ENCODE peak calls at places on chromosome 2, in eight cellular contexts. H is CD8-positive, alpha-beta T cell; B is MCF 10A; Y is GM20000; D is lower lobe of right lung; Z is endothelial cell; R is nephron progenitor cell; L is AG10803. I is an unnamed sample.

GRCh38 chr2:27185331-27186026 is 26.4 kb upstream of the ATRAID start:
- DNase-seq in Y (no peak), B (no peak), R (no peak), H (no peak), D (peak; percentile 72), Z (no peak), L (peak; percentile 94), I (no peak)

GRCh38 chr2:32977228-32977758 is 30.5 kb downstream of the LTBP1 start:
- DNase-seq in Z (no peak), H (no peak), D (no peak), L (no peak), Y (no peak), R (no peak), B (peak; percentile 91), I (peak; percentile 78)

GRCh38 chr2:7961550-7961949 is 720.3 kb upstream of the ID2 start:
- DNase-seq in H (no peak), L (no peak), Y (no peak), R (no peak), Z (no peak), B (no peak), D (no peak), I (no peak)

GRCh38 chr2:158458617-158458920 is 1.8 kb downstream of the PKP4 start:
- DNase-seq in D (no peak), R (no peak), L (no peak), Z (no peak), H (no peak), B (no peak), Y (no peak), I (no peak)

GRCh38 chr2:188527701-188528100 is 236.0 kb downstream of the GULP1 start:
- DNase-seq in D (no peak), Z (no peak), L (peak; percentile 13), Y (no peak), R (no peak), B (no peak), H (no peak), I (no peak)

GRCh38 chr2:236178921-236179652 is 10.9 kb upstream of the GBX2 start:
- DNase-seq in L (no peak), R (no peak), H (no peak), Z (no peak), Y (peak; percentile 40), D (no peak), B (no peak), I (no peak)

GRCh38 chr2:111884592-111884964 is 585 bp upstream of the ANAPC1 start:
- DNase-seq in L (no peak), D (no peak), B (no peak), H (no peak), Z (peak; percentile 18), R (no peak), Y (no peak), I (no peak)

GRCh38 chr2:200761168-200761715 is 50.5 kb upstream of the BZW1 start:
- DNase-seq in D (no peak), Z (no peak), Y (no peak), B (no peak), H (no peak), R (no peak), L (peak; percentile 73), I (no peak)

GRCh38 chr2:157596992-157597681 is 31.5 kb downstream of the ACVR1C start:
- DNase-seq in R (peak; percentile 68), L (peak; percentile 8), B (no peak), D (peak; percentile 57), H (peak; percentile 41), Z (peak; percentile 59), Y (peak; percentile 40), I (peak; percentile 73)

GRCh38 chr2:3108710-3109702 is 268.6 kb downstream of the EIPR1 start:
- DNase-seq in B (no peak), Z (no peak), L (no peak), Y (no peak), D (no peak), H (no peak), R (no peak), I (no peak)

GRCh38 chr2:24123212-24124002 is at the start of the genes FAM228B and PFN4:
- DNase-seq in Z (peak; percentile 65), D (peak; percentile 93), L (peak; percentile 84), R (peak; percentile 83), B (peak; percentile 77), H (peak; percentile 41), Y (peak; percentile 96), I (peak; percentile 86)

GRCh38 chr2:71675296-71675695 is 221.9 kb downstream of the DYSF start:
- DNase-seq in D (peak; percentile 89), R (no peak), B (peak; percentile 59), H (no peak), L (no peak), Z (no peak), Y (no peak), I (peak; percentile 39)

GRCh38 chr2:138071720-138072719 is 107.7 kb downstream of the HNMT start:
- DNase-seq in R (no peak), H (no peak), B (peak; percentile 98), L (no peak), Y (no peak), D (no peak), Z (no peak), I (no peak)

GRCh38 chr2:52258038-52258437 is 1226.1 kb upstream of the NRXN1 start:
- DNase-seq in Z (no peak), Y (no peak), D (no peak), H (no peak), L (no peak), R (no peak), B (no peak), I (no peak)

GRCh38 chr2:128729051-128729450 is 410.4 kb upstream of the HS6ST1 start:
- DNase-seq in R (no peak), L (no peak), H (no peak), B (no peak), Z (no peak), D (no peak), Y (no peak), I (no peak)

GRCh38 chr2:109333414-109334194 is 204.6 kb downstream of the SH3RF3 start:
- DNase-seq in L (no peak), B (peak; percentile 33), R (no peak), Y (no peak), Z (peak; percentile 38), H (no peak), D (no peak), I (no peak)

GRCh38 chr2:138474093-138474834 is 27.3 kb upstream of the SPOPL start:
- DNase-seq in Y (no peak), L (no peak), R (no peak), B (no peak), D (no peak), Z (no peak), H (no peak), I (no peak)

GRCh38 chr2:203685081-203685621 is 21.3 kb upstream of the CD28 start:
- DNase-seq in Z (no peak), Y (no peak), H (no peak), R (no peak), B (peak; percentile 76), L (peak; percentile 99), D (no peak), I (peak; percentile 30)

GRCh38 chr2:235541838-235542549 is 48.2 kb downstream of the AGAP1 start:
- DNase-seq in Y (no peak), R (no peak), D (no peak), B (no peak), Z (no peak), H (no peak), L (no peak), I (no peak)

GRCh38 chr2:39834426-39834825 is 55.4 kb upstream of the THUMPD2 start:
- DNase-seq in Z (no peak), R (no peak), D (no peak), H (no peak), B (no peak), Y (no peak), L (no peak), I (no peak)

DNA sequence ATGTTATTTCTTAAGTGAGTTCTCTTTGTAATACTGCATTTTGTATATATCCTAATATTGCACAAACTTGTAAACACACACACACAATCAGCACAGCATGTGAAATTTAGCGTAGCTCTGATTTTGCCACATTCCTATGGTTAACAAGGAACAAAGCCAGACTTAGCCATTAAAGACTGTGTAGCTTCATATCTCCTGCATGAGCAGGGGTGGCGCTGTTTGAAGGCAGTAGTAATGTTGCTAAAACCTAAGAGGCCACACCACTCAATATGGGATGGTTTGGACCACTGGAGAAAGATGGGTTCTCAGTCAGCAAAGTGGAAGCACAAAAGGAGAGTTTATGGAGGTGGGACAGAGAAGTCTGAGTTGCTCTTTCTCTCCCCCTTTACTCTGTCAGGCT is 61.1 kb upstream of the RND3 start:
- DNase-seq in D (no peak), L (peak; percentile 40), B (peak; percentile 22), H (no peak), Y (no peak), R (no peak), Z (no peak), I (no peak)
- TF ChIP-seq CTCF in D (no peak), L (peak; percentile 32), B (no peak), H (no peak), Y (peak; percentile 33), R (peak; percentile 43), Z (no peak), I (no peak)

DNA sequence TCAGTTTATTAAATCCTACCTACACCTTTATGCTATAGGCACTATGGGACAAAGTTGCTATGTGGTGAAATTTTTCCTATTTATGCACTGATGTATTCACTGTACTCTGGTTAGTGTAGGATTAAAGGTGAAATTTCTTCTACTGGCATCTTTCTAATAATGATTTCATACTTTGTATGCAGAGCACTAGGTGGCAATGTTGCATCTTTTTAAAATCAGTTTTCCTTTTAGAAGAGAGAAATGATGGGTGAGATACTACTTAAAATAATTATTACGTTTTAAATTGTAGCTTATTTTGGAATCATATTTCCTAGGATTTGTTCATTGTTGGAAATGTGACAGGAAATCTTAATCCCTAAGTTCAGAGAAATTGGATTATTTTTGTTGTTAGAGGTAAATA is 150.9 kb downstream of the CD8B2 start:
- DNase-seq in R (no peak), L (peak; percentile 20), H (no peak), D (no peak), Y (no peak), Z (no peak), B (no peak), I (no peak)
- TF ChIP-seq CTCF in R (peak; percentile 50), L (peak; percentile 54), H (no peak), D (peak; percentile 29), Y (no peak), Z (peak; percentile 21), B (peak; percentile 55), I (peak; percentile 13)

GRCh38 chr2:212532585-212532984 is 6.0 kb downstream of the ERBB4 start:
- DNase-seq in B (no peak), D (no peak), Y (no peak), L (no peak), R (no peak), H (no peak), Z (no peak), I (no peak)
- TF ChIP-seq CTCF in B (no peak), D (no peak), Y (no peak), L (no peak), R (peak; percentile 21), H (no peak), Z (no peak), I (no peak)

DNA sequence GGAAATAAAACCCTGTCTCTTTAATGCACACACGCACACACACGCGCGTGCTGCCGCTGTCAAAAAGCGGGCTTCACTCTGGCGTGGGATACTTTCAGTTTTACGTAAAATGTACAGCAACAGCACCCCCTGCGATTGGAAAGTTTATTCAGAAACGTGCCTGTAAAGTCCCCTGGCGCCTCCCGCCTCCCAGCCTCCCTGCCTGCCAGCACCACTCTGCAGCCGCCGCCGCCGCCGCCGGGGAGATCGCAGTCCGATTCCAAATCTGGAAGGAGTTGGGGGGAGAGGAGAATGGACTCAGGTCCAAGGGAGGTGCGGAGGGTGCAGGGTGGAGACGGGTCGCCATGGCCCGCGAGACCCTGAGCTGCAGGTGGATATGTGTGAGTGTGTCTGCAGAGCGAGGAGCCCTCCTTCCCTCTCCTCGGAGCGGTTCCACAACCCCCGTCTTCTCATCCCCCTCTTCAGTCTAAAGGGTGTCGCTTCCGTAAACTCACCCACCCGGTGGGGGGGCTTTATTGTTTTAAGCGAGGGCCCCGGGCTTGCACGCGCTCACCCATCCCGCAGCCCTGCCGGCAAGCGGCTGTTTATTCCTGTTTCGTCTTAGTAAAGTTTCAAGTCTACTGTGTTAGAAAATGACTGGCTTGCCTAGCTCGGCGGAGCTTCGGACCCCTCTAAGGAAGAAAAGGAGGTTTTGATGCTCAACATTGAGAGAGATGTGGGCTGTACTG is 1.8 kb upstream of the BCL11A start:
- DNase-seq in Y (peak; percentile 70), R (peak; percentile 73), B (peak; percentile 72), Z (peak; percentile 66), D (peak; percentile 69), L (peak; percentile 65), H (peak; percentile 26), I (peak; percentile 64)
- TF ChIP-seq CTCF in Y (peak; percentile 16), R (no peak), B (peak; percentile 35), Z (no peak), D (peak; percentile 25), L (peak; percentile 51), H (peak; percentile 64), I (peak; percentile 23)